ENCODE peak calls at places on chromosomes 2 and 18, in six cellular contexts. Y, R, E, J, V and C are unnamed samples.

GRCh38 chr2:8539743-8540551 is 141.9 kb upstream of the ID2 start:
- DNase-seq in Y (no peak), R (no peak), E (no peak), J (no peak), V (no peak), C (no peak)

GRCh38 chr2:214311031-214311533 is 99.8 kb upstream of the VWC2L start:
- DNase-seq in Y (no peak), R (no peak), E (no peak), J (no peak), V (no peak), C (no peak)

GRCh38 chr2:31193806-31194205 is 23.5 kb downstream of the CAPN14 start:
- DNase-seq in Y (no peak), R (no peak), E (no peak), J (no peak), V (no peak), C (no peak)

GRCh38 chr2:13696601-13697000 is 935.9 kb upstream of the LRATD1 start:
- DNase-seq in Y (no peak), R (no peak), E (no peak), J (no peak), V (no peak), C (no peak)

GRCh38 chr18:3923750-3924149 is 473.8 kb downstream of the TGIF1 start:
- DNase-seq in Y (no peak), R (no peak), E (peak), J (no peak), V (no peak), C (no peak)

GRCh38 chr2:197628043-197628500 is 47.3 kb downstream of the RFTN2 start:
- DNase-seq in Y (no peak), R (no peak), E (no peak), J (peak), V (no peak), C (no peak)

GRCh38 chr2:239561448-239562001 is 160.7 kb upstream of the HDAC4 start:
- DNase-seq in Y (no peak), R (no peak), E (no peak), J (no peak), V (no peak), C (no peak)

GRCh38 chr2:234425923-234426603 is 70.8 kb downstream of the ARL4C start:
- DNase-seq in Y (no peak), R (peak), E (no peak), J (no peak), V (peak), C (no peak)

GRCh38 chr2:236673823-236674185 is 104.2 kb downstream of the ACKR3 start:
- DNase-seq in Y (no peak), R (no peak), E (no peak), J (no peak), V (no peak), C (no peak)

GRCh38 chr18:21745234-21745633 is 4.6 kb downstream of the MIB1 start:
- DNase-seq in Y (no peak), R (no peak), E (no peak), J (no peak), V (no peak), C (no peak)

GRCh38 chr2:149149007-149149297 is 110.5 kb downstream of the LYPD6B start:
- DNase-seq in Y (no peak), R (no peak), E (no peak), J (no peak), V (no peak), C (no peak)